ENCODE peak calls at places on chromosomes 4 and X, in ten cellular contexts. I, P, D, S, E, M, L, H, U and G are unnamed samples.
A peak's percentile ranks its signal among the peaks of the same experiment; 100 is the strongest.

GRCh38 chrX:7225338-7225737 is 77.4 kb upstream of the PUDP start:
- DNase-seq in U (no peak), E (no peak), H (no peak), S (no peak), D (no peak), P (no peak), L (no peak), I (no peak), M (no peak), G (no peak)

GRCh38 chrX:27057883-27058282 is 405.3 kb downstream of the PPP4R3C start:
- DNase-seq in U (no peak), D (no peak), H (no peak), L (no peak), I (no peak), M (no peak), S (no peak), P (no peak), E (no peak), G (no peak)

GRCh38 chr4:52946811-52947210 is 84.7 kb downstream of the RASL11B start:
- DNase-seq in E (no peak), H (no peak), S (peak; percentile 40), U (no peak), I (no peak), L (no peak), P (no peak), M (no peak), D (no peak), G (no peak)

GRCh38 chrX:154526901-154527675 is 11.1 kb upstream of the FAM3A start:
- DNase-seq in L (peak; percentile 86), H (peak; percentile 72), M (peak; percentile 69), E (peak; percentile 80), U (no peak), D (peak; percentile 84), S (peak; percentile 88), I (peak; percentile 73), P (no peak), G (peak; percentile 88)

GRCh38 chr4:96525901-96526300 is 686.0 kb downstream of the PDHA2 start:
- DNase-seq in P (no peak), M (no peak), H (no peak), D (no peak), U (no peak), L (no peak), E (no peak), S (no peak), I (peak; percentile 14), G (no peak)

GRCh38 chr4:5945936-5946335 is 53.0 kb upstream of the CRMP1 start:
- DNase-seq in H (no peak), I (no peak), E (no peak), D (no peak), M (no peak), S (no peak), U (no peak), P (no peak), L (no peak), G (no peak)

GRCh38 chr4:40846556-40846955 is 96.8 kb downstream of the NSUN7 start:
- DNase-seq in H (no peak), E (no peak), L (no peak), M (no peak), S (no peak), D (no peak), U (no peak), I (no peak), P (no peak), G (no peak)

GRCh38 chr4:109877400-109877799 is 29.5 kb downstream of the LRIT3 start:
- DNase-seq in E (no peak), U (no peak), I (no peak), P (no peak), D (no peak), H (no peak), S (no peak), L (no peak), M (no peak), G (no peak)

GRCh38 chr4:19348746-19349145 is 903.0 kb upstream of the SLIT2 start:
- DNase-seq in E (no peak), S (no peak), L (no peak), U (no peak), M (no peak), P (no peak), H (no peak), D (no peak), I (no peak), G (no peak)

GRCh38 chrX:47198026-47198686 is 4.5 kb downstream of the UBA1 start:
- DNase-seq in P (no peak), H (no peak), D (no peak), M (no peak), E (no peak), S (peak; percentile 51), L (no peak), U (no peak), I (peak; percentile 72), G (no peak)

GRCh38 chr4:17665852-17666251 is 51.4 kb downstream of the MED28 start:
- DNase-seq in D (no peak), P (no peak), M (no peak), I (no peak), L (no peak), H (no peak), U (no peak), E (no peak), S (no peak), G (no peak)

GRCh38 chr4:17667253-17667652 is 52.8 kb downstream of the MED28 start:
- DNase-seq in I (no peak), U (no peak), E (no peak), P (no peak), M (no peak), S (no peak), L (no peak), D (no peak), H (no peak), G (no peak)

GRCh38 chr4:17667653-17668201 is 53.3 kb downstream of the MED28 start:
- DNase-seq in H (no peak), D (no peak), L (peak; percentile 12), P (no peak), M (no peak), E (no peak), U (no peak), S (no peak), I (no peak), G (no peak)

GRCh38 chr4:17665346-17665745 is 50.9 kb downstream of the MED28 start:
- DNase-seq in L (no peak), P (no peak), H (no peak), D (no peak), S (no peak), I (no peak), M (no peak), E (no peak), U (no peak), G (no peak)

GRCh38 chr4:17670423-17670822 is 56.0 kb downstream of the MED28 start:
- DNase-seq in P (no peak), H (peak; percentile 60), L (peak; percentile 90), D (no peak), S (no peak), U (no peak), E (no peak), M (no peak), I (no peak), G (no peak)
- TF ChIP-seq CTCF in P (no peak), H (no peak), L (no peak), D (no peak), S (no peak), U (no peak), E (no peak), M (no peak), I (no peak), G (no peak)

DNA sequence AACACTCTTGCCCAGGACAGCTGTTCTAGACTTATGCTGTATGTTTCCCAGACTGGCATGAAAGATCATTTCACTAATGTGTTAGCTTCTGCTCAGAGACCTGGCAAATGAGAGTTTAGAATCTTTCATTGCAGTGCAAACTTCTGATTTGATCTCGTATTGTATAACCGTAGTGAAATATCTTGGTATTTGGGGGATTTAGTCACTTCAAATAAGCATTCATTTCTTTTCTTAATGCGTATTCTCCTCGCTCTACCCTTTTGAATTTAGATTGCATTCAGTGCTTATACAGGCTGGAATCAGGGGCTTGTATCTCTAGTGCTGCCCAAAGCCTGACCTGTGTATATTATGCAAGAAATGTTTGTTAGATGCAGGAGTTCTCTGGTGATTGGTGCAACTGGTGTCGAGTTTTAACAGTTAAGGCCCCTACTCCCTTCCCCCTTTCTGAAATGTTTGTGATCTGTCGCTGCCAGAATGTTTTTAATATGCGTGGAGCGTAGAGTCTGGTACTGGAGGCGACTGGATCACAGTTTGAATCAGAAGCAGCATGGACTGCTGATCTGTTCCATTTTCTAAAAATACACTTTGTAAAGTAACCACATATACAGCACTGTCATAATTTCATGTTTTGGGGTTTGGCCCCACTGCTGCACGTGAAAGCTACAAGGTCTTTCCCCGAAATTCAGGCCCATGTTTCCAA is 326.4 kb downstream of the ARHGAP10 start:
- DNase-seq in U (no peak), D (no peak), S (no peak), E (no peak), I (no peak), M (no peak), H (no peak), L (no peak), P (no peak), G (no peak)
- H3K4me1 ChIP-seq in U (peaks cover 33% of the 10 kb centered on the region), D (peaks cover 35% of the 10 kb centered on the region), S (no peaks in the 10 kb centered on the region), E (no peaks in the 10 kb centered on the region), I (no peaks in the 10 kb centered on the region), M (peaks cover 4% of the 10 kb centered on the region), H (peaks cover 13% of the 10 kb centered on the region), L (no peaks in the 10 kb centered on the region), P (peaks cover 45% of the 10 kb centered on the region), G (peaks cover 86% of the 10 kb centered on the region)

GRCh38 chr4:98166731-98167041 is 23.4 kb upstream of the STPG2 start:
- DNase-seq in M (no peak), H (no peak), D (no peak), S (no peak), P (no peak), E (no peak), I (no peak), L (no peak), U (no peak), G (no peak)

GRCh38 chr4:98166025-98166730 is 22.9 kb upstream of the STPG2 start:
- DNase-seq in P (no peak), D (no peak), E (no peak), L (no peak), H (no peak), U (peak; percentile 91), S (no peak), I (peak; percentile 38), M (peak; percentile 84), G (no peak)

GRCh38 chr4:98162696-98163095 is 19.4 kb upstream of the STPG2 start:
- DNase-seq in H (no peak), U (no peak), E (no peak), M (no peak), D (no peak), P (no peak), L (no peak), S (no peak), I (no peak), G (no peak)
- H3K4me3 ChIP-seq in H (no peak overlapping the region), U (no peak overlapping the region), E (no peak overlapping the region), M (no peak overlapping the region), D (no peak overlapping the region), P (no peak overlapping the region), L (no peak overlapping the region), S (no peak overlapping the region), I (no peak overlapping the region), G (no peak overlapping the region)

GRCh38 chr4:18021720-18022571 is at the start of gene LCORL:
- DNase-seq in H (peak; percentile 92), M (peak; percentile 96), I (peak; percentile 94), U (peak; percentile 97), S (peak; percentile 98), D (peak; percentile 96), E (peak; percentile 92), P (peak; percentile 77), L (peak; percentile 97), G (peak; percentile 97)
- TF ChIP-seq CTCF in H (peak; percentile 16), M (no peak), I (no peak), U (peak; percentile 28), S (peak; percentile 22), D (no peak), E (no peak), P (no peak), L (peak; percentile 17), G (no peak)

GRCh38 chr4:3484057-3484973 is 21.2 kb downstream of the DOK7 start:
- DNase-seq in L (no peak), P (peak; percentile 60), M (peak; percentile 87), H (peak; percentile 70), D (no peak), I (no peak), U (no peak), S (no peak), E (peak; percentile 39), G (peak; percentile 75)
- H3K4me1 ChIP-seq in L (no peaks in the 10 kb centered on the region), P (peaks cover 35% of the 10 kb centered on the region), M (peaks cover 41% of the 10 kb centered on the region), H (no peaks in the 10 kb centered on the region), D (peaks cover 26% of the 10 kb centered on the region), I (no peaks in the 10 kb centered on the region), U (no peaks in the 10 kb centered on the region), S (peaks cover 44% of the 10 kb centered on the region), E (peaks cover 20% of the 10 kb centered on the region), G (peaks cover 69% of the 10 kb centered on the region)